ENCODE peak calls at places on chromosomes 13 and 19, in nine cellular contexts. E, J, H, N, F, B, U, O and Z are unnamed samples.

GRCh38 chr13:106063591-106064308 is 471.7 kb downstream of the EFNB2 start:
- DNase-seq in H (no peak), O (no peak), N (no peak), B (no peak), F (no peak), U (peak), E (no peak), J (no peak), Z (no peak)

GRCh38 chr13:112182251-112182650 is 115.3 kb downstream of the SOX1 start:
- DNase-seq in H (no peak), O (no peak), U (no peak), J (no peak), B (no peak), E (no peak), F (no peak), N (no peak), Z (peak)

GRCh38 chr13:112647256-112647655 is 42.6 kb upstream of the ATP11A start:
- DNase-seq in B (no peak), F (no peak), N (peak), O (no peak), J (no peak), U (no peak), H (no peak), E (no peak), Z (no peak)

GRCh38 chr13:35804901-35805300 is 326.3 kb downstream of the DCLK1 start:
- DNase-seq in F (no peak), H (no peak), U (peak), J (no peak), E (no peak), B (no peak), O (no peak), N (no peak), Z (no peak)

GRCh38 chr19:33684550-33685303 is 63.0 kb downstream of the CHST8 start:
- DNase-seq in O (no peak), J (no peak), F (no peak), U (no peak), N (peak), B (peak), H (no peak), E (no peak), Z (no peak)

GRCh38 chr13:55783841-55784240 is 1356.9 kb upstream of the PRR20A start:
- DNase-seq in H (no peak), J (no peak), N (no peak), F (no peak), B (no peak), E (no peak), U (no peak), O (no peak), Z (no peak)

GRCh38 chr19:49403404-49404187 is 15.5 kb downstream of the KASH5 start:
- DNase-seq in J (no peak), F (no peak), H (no peak), N (no peak), O (no peak), E (no peak), B (no peak), U (peak), Z (no peak)

GRCh38 chr13:113489549-113490495 is 689 bp downstream of the DCUN1D2 start:
- DNase-seq in N (no peak), H (peak), F (no peak), B (no peak), O (no peak), J (peak), E (no peak), U (peak), Z (no peak)

GRCh38 chr13:39244561-39245230 is 206.4 kb downstream of the NHLRC3 start:
- DNase-seq in O (no peak), F (no peak), B (no peak), H (no peak), N (no peak), E (no peak), U (no peak), J (no peak), Z (no peak)

GRCh38 chr13:59111711-59112110 is 1052.0 kb downstream of the DIAPH3 start:
- DNase-seq in O (no peak), N (no peak), F (no peak), E (no peak), U (peak), B (no peak), H (no peak), J (no peak), Z (no peak)

GRCh38 chr13:44197791-44198770 is 175.5 kb upstream of the SERP2 start:
- DNase-seq in F (no peak), N (no peak), J (no peak), O (no peak), B (no peak), E (no peak), H (no peak), U (peak), Z (no peak)

GRCh38 chr13:44508562-44509062 is 67.5 kb downstream of the TSC22D1 start:
- DNase-seq in U (no peak), O (no peak), H (no peak), B (no peak), J (no peak), F (no peak), E (no peak), N (no peak), Z (no peak)

GRCh38 chr13:100921139-100921538 is 246.5 kb upstream of the TMTC4 start:
- DNase-seq in N (no peak), H (no peak), O (no peak), U (peak), E (no peak), B (no peak), J (no peak), F (no peak), Z (no peak)

GRCh38 chr13:112730157-112730671 is 40.4 kb downstream of the ATP11A start:
- DNase-seq in H (no peak), J (no peak), N (peak), E (no peak), F (no peak), B (peak), O (no peak), U (no peak), Z (no peak)

GRCh38 chr19:39398297-39398864 is 7.2 kb downstream of the MED29 start:
- DNase-seq in J (peak), O (peak), U (peak), N (peak), F (peak), B (peak), H (peak), E (no peak), Z (peak)

GRCh38 chr13:20561731-20562130 is 5.2 kb upstream of the IFT88 start:
- DNase-seq in O (no peak), J (no peak), H (no peak), B (no peak), E (no peak), N (no peak), U (no peak), F (no peak), Z (no peak)

GRCh38 chr13:50127726-50128291 is 112.6 kb downstream of the KCNRG start:
- DNase-seq in H (no peak), J (no peak), N (no peak), O (no peak), F (no peak), U (no peak), E (no peak), B (peak), Z (no peak)

GRCh38 chr19:17871878-17872250 is at the start of gene SLC5A5:
- DNase-seq in B (peak), O (no peak), U (no peak), E (no peak), J (no peak), N (no peak), F (no peak), H (no peak), Z (no peak)

GRCh38 chr13:100514788-100515409 is 73.7 kb downstream of the GGACT start:
- DNase-seq in J (peak), U (peak), O (peak), F (peak), H (peak), N (peak), B (peak), E (peak), Z (peak)

GRCh38 chr19:33499248-33499647 is 22.3 kb downstream of the PEPD start:
- DNase-seq in N (no peak), E (no peak), O (no peak), U (no peak), F (no peak), H (no peak), B (peak), J (no peak), Z (no peak)

GRCh38 chr13:108200781-108201398 is 14.4 kb downstream of the LIG4 start:
- DNase-seq in E (no peak), H (no peak), O (no peak), U (peak), N (no peak), B (no peak), J (no peak), F (no peak), Z (no peak)

GRCh38 chr13:88908896-88909535 is 1237.8 kb downstream of the SLITRK5 start:
- DNase-seq in B (no peak), F (no peak), O (no peak), U (no peak), J (no peak), H (no peak), N (no peak), E (peak), Z (no peak)

GRCh38 chr19:28558783-28559182 is 654.2 kb downstream of the UQCRFS1 start:
- DNase-seq in B (no peak), F (no peak), H (no peak), J (no peak), E (no peak), N (no peak), U (no peak), O (no peak), Z (no peak)

GRCh38 chr19:28556371-28556770 is 656.6 kb downstream of the UQCRFS1 start:
- DNase-seq in N (no peak), E (no peak), O (no peak), J (no peak), B (no peak), F (no peak), U (no peak), H (no peak), Z (no peak)

GRCh38 chr19:28555317-28555716 is 657.6 kb downstream of the UQCRFS1 start:
- DNase-seq in H (no peak), F (no peak), N (no peak), O (no peak), U (no peak), J (no peak), E (no peak), B (no peak), Z (no peak)

GRCh38 chr19:28563964-28564914 is 648.7 kb downstream of the UQCRFS1 start:
- DNase-seq in O (no peak), B (no peak), N (no peak), J (no peak), F (no peak), U (no peak), H (no peak), E (no peak), Z (no peak)

GRCh38 chr19:28560786-28561185 is 652.2 kb downstream of the UQCRFS1 start:
- DNase-seq in E (no peak), J (no peak), H (no peak), B (no peak), U (no peak), F (no peak), N (no peak), O (no peak), Z (no peak)
- TF ChIP-seq CTCF in E (no peak), J (no peak), H (no peak), B (no peak), U (no peak), F (no peak), N (no peak), O (no peak), Z (no peak)

GRCh38 chr13:31846182-31846938 is 107.0 kb downstream of the RXFP2 start:
- DNase-seq in U (peak), E (peak), H (peak), O (peak), B (peak), F (peak), N (peak), J (peak), Z (peak)
- TF ChIP-seq POLR2A in U (no peak), E (no peak), H (no peak), O (no peak), B (no peak), F (peak), N (no peak), J (no peak), Z (no peak)

GRCh38 chr13:23322353-23323336 is 110.9 kb downstream of the SACS start:
- DNase-seq in E (no peak), B (no peak), J (no peak), O (no peak), N (no peak), F (no peak), H (no peak), U (peak), Z (no peak)
- H3K4me3 ChIP-seq in E (no peak), B (no peak), J (no peak), O (no peak), N (no peak), F (no peak), H (no peak), U (no peak), Z (no peak)

GRCh38 chr19:5541456-5541855 is 26.3 kb downstream of the TINCR start:
- DNase-seq in E (no peak), J (no peak), N (no peak), U (no peak), F (no peak), O (no peak), H (no peak), B (no peak), Z (no peak)
- TF ChIP-seq CTCF in E (no peak), J (no peak), N (no peak), U (no peak), F (no peak), O (no peak), H (no peak), B (no peak), Z (no peak)

DNA sequence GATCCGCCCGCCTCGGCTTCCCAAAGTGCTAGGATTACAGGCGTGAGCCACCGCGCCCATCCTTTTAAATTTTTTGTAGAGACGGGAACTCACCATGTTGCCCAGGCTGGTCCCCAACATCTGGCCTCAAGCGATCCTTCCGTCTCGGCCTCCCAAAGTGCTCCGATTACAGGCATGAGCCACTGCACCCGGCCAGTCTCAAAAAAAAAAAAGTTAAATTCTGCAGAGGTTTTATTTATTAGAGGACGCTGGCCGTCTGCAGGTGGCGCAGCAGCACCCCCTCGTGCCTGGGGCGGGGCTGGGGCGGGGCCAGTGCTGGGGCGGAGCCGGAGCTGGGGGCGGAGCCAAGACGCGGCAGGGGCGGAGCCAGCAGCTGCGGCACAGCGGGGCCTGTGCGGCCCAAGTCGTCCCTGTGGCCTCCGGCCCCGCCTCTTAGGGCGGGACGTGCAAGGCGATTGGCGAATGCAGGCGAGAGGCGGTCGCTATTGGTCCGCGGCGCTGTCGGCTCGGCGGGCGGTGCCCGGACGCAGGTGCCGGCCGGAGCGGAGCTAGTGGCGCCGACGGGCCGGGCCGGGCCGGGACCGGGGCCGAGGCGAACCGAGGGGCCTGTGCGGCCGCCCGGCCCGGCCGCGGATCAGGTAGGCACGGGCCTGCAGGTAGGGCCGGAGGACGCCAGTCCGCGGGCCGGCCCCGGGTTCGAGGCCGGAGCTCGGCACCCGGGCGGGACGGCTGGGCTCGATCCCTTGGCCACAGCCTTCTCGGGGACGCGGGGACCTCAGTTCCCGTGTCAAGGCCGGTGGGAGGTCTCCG is at the start of gene MARCHF2:
- DNase-seq in U (peak), H (peak), J (peak), B (peak), E (peak), N (peak), F (peak), O (peak), Z (peak)
- TF ChIP-seq POLR2A in U (no peak), H (no peak), J (peak), B (no peak), E (no peak), N (peak), F (peak), O (peak), Z (no peak)

DNA sequence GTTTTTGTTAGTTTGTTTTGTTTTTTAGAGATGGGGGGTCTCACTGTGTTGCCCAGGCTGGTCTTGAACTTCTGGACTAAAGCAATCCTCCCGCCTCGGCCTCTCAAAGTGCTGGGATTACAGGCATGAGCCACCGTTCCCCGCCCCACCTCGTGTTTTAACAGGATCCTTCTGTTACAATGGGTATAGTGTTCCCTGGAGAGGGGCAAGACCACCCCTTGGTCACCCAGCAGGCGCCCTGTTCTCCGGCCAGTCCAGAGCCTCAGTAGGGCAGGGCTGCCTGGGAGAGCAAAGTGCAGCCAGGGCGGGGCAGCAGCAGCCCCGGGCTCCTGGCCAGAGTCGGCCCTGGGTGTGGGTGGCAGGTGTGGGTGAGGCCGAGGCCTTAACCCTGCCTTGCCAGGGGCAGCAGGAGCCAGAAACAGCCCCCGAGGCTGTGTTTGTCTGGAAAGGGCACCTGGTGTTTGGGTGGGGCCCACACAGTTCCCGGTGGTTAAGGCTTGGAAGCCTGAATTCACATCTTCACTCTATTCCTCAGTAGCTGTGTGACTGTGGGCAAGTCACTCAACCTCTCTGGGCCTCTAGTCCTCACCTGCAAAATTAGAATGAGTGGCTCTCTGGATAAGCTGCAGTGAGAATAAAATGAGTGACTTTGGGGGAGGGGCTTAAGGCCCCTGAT is 7.2 kb downstream of the VASP start:
- DNase-seq in F (no peak), U (no peak), O (no peak), B (no peak), N (no peak), E (no peak), J (no peak), H (peak), Z (no peak)
- H3K4me3 ChIP-seq in F (no peak), U (no peak), O (no peak), B (peak), N (no peak), E (no peak), J (no peak), H (no peak), Z (no peak)

GRCh38 chr19:23787106-23787505 is 28.4 kb upstream of the ZNF681 start:
- DNase-seq in N (no peak), E (no peak), H (peak), U (peak), O (no peak), J (no peak), B (no peak), F (no peak), Z (no peak)

GRCh38 chr19:23783634-23784033 is 24.9 kb upstream of the ZNF681 start:
- DNase-seq in U (no peak), N (no peak), E (no peak), H (no peak), B (no peak), J (no peak), F (no peak), O (no peak), Z (no peak)

GRCh38 chr19:23784274-23784673 is 25.6 kb upstream of the ZNF681 start:
- DNase-seq in N (no peak), J (no peak), H (no peak), B (no peak), E (no peak), O (no peak), F (no peak), U (no peak), Z (peak)

GRCh38 chr19:23788415-23788814 is 29.7 kb upstream of the ZNF681 start:
- DNase-seq in J (no peak), E (no peak), O (no peak), U (no peak), B (no peak), H (no peak), N (no peak), F (no peak), Z (no peak)

GRCh38 chr19:23785982-23786381 is 27.3 kb upstream of the ZNF681 start:
- DNase-seq in U (no peak), E (no peak), O (no peak), F (no peak), J (no peak), H (no peak), N (no peak), B (no peak), Z (no peak)
- TF ChIP-seq CTCF in U (no peak), E (no peak), O (no peak), F (no peak), J (no peak), H (no peak), N (no peak), B (no peak), Z (no peak)

DNA sequence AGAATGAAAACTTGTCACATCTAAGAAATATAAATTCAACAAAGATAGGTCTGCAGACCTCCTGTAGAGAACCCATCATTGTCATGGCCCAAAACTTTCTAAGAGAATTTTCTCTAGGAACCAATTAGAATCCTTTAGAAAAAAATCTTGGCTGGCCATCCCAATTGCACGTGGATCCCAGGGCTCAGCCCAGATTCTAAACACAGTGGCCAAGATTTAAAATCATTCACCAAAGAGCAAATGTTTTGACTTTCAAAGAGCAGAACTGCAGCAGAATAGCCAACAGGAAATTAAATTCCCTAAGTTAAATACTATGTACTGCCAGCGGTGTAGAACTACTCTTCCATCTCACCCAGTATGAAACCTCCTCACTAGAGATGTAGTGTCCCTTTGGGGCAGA is 21.3 kb downstream of the IPO5 start:
- DNase-seq in B (no peak), N (no peak), F (no peak), H (no peak), O (no peak), E (no peak), J (no peak), U (no peak), Z (no peak)
- TF ChIP-seq POLR2A in B (no peak), N (no peak), F (no peak), H (no peak), O (no peak), E (no peak), J (no peak), U (no peak), Z (no peak)